ENCODE peak calls at places on chromosomes 3 and 15, in eight cellular contexts. O is HepG2, N is spleen, V is gastrocnemius medialis, L is body of pancreas, M is transverse colon, C is GM12891, B is H1. J is an unnamed sample.

GRCh38 chr3:129605593-129606521 is 619 bp downstream of the PLXND1 start:
- DNase-seq in O (no peak), N (peak), V (peak), L (peak), M (no peak), C (peak), B (no peak), J (peak)

GRCh38 chr15:68204776-68205557 is at the start of gene CALML4:
- DNase-seq in O (peak), N (no peak), V (peak), L (peak), M (peak), C (no peak), B (no peak), J (peak)

GRCh38 chr3:15368561-15369135 is 36.3 kb upstream of the SH3BP5 start:
- DNase-seq in O (no peak), N (no peak), V (no peak), L (no peak), M (no peak), C (no peak), B (no peak), J (no peak)

GRCh38 chr3:66041828-66042227 is 3.1 kb upstream of the MAGI1 start:
- DNase-seq in O (no peak), N (no peak), V (no peak), L (no peak), M (no peak), C (no peak), B (no peak), J (no peak)

GRCh38 chr3:191136347-191136746 is 62.7 kb upstream of the OSTN start:
- DNase-seq in O (peak), N (no peak), V (no peak), L (no peak), M (no peak), C (no peak), B (peak), J (no peak)

GRCh38 chr3:182717216-182717615 is 76.1 kb upstream of the ATP11B start:
- DNase-seq in O (no peak), N (no peak), V (no peak), L (no peak), M (peak), C (no peak), B (no peak), J (no peak)

GRCh38 chr15:100902436-100903190 is 16.5 kb upstream of the LRRK1 start:
- DNase-seq in O (peak), N (peak), V (peak), L (peak), M (peak), C (no peak), B (no peak), J (peak)

GRCh38 chr15:66454143-66454542 is 43.4 kb downstream of the SNAPC5 start:
- DNase-seq in O (peak), N (no peak), V (no peak), L (no peak), M (no peak), C (no peak), B (no peak), J (peak)

GRCh38 chr3:152916753-152917279 is 81.9 kb downstream of the P2RY1 start:
- DNase-seq in O (no peak), N (no peak), V (no peak), L (no peak), M (no peak), C (no peak), B (no peak), J (no peak)

GRCh38 chr3:151047636-151048035 is 37.8 kb upstream of the MED12L start:
- DNase-seq in O (no peak), N (no peak), V (no peak), L (no peak), M (no peak), C (no peak), B (no peak), J (no peak)

GRCh38 chr3:63969866-63970265 is 53.4 kb downstream of the PSMD6 start:
- DNase-seq in O (no peak), N (no peak), V (no peak), L (no peak), M (no peak), C (no peak), B (no peak), J (no peak)

GRCh38 chr15:70829366-70830166 is 24.4 kb downstream of the LARP6 start:
- DNase-seq in O (no peak), N (no peak), V (peak), L (no peak), M (no peak), C (no peak), B (no peak), J (no peak)

GRCh38 chr15:87492321-87492720 is 764.2 kb downstream of the NTRK3 start:
- DNase-seq in O (no peak), N (no peak), V (no peak), L (no peak), M (no peak), C (no peak), B (no peak), J (no peak)

GRCh38 chr3:134312873-134313838 is 61.1 kb downstream of the AMOTL2 start:
- DNase-seq in O (peak), N (peak), V (peak), L (peak), M (peak), C (no peak), B (no peak), J (peak)

GRCh38 chr3:100155590-100155989 is 41.3 kb upstream of the FILIP1L start:
- DNase-seq in O (no peak), N (no peak), V (no peak), L (no peak), M (no peak), C (no peak), B (no peak), J (no peak)

GRCh38 chr3:100277255-100277800 is 16.5 kb downstream of the TBC1D23 start:
- DNase-seq in O (peak), N (no peak), V (no peak), L (no peak), M (no peak), C (no peak), B (no peak), J (no peak)

GRCh38 chr15:101472033-101472432 is 17.5 kb downstream of the PCSK6 start:
- DNase-seq in O (no peak), N (no peak), V (no peak), L (no peak), M (no peak), C (no peak), B (no peak), J (no peak)

GRCh38 chr15:90931737-90932659 is at the start of gene HDDC3:
- DNase-seq in O (peak), N (peak), V (peak), L (peak), M (peak), C (peak), B (no peak), J (peak)
- TF ChIP-seq POLR2A in O (peak), N (peak), V (peak), L (peak), M (peak), C (peak), B (no peak), J (no peak)

GRCh38 chr3:184360834-184361531 is 422 bp downstream of the CLCN2 start:
- DNase-seq in O (no peak), N (no peak), V (no peak), L (peak), M (no peak), C (no peak), B (no peak), J (no peak)

GRCh38 chr3:184362668-184363540 is 1.4 kb downstream of the POLR2H start:
- DNase-seq in O (peak), N (peak), V (peak), L (peak), M (peak), C (peak), B (peak), J (peak)

GRCh38 chr3:184361932-184362667 is 590 bp downstream of the POLR2H start:
- DNase-seq in O (no peak), N (peak), V (no peak), L (peak), M (peak), C (no peak), B (no peak), J (peak)

GRCh38 chr3:184360070-184360833 is 1.2 kb downstream of the CLCN2 start:
- DNase-seq in O (no peak), N (no peak), V (no peak), L (peak), M (no peak), C (no peak), B (no peak), J (no peak)

GRCh38 chr3:184361532-184361931 is at the start of the genes CLCN2 and POLR2H:
- DNase-seq in O (peak), N (no peak), V (no peak), L (peak), M (peak), C (no peak), B (no peak), J (peak)
- TF ChIP-seq POLR2A in O (no peak), N (no peak), V (peak), L (no peak), M (peak), C (no peak), B (no peak), J (peak)

GRCh38 chr3:197554562-197555280 is 1.0 kb downstream of the BDH1 start:
- DNase-seq in O (no peak), N (peak), V (peak), L (peak), M (peak), C (peak), B (peak), J (peak)
- TF ChIP-seq POLR2A in O (no peak), N (no peak), V (peak), L (peak), M (peak), C (peak), B (no peak), J (peak)

GRCh38 chr15:63157066-63157890 is at the start of gene RPS27L:
- DNase-seq in O (peak), N (peak), V (peak), L (peak), M (peak), C (peak), B (peak), J (peak)
- TF ChIP-seq POLR2A in O (peak), N (peak), V (peak), L (peak), M (peak), C (peak), B (peak), J (peak)

DNA sequence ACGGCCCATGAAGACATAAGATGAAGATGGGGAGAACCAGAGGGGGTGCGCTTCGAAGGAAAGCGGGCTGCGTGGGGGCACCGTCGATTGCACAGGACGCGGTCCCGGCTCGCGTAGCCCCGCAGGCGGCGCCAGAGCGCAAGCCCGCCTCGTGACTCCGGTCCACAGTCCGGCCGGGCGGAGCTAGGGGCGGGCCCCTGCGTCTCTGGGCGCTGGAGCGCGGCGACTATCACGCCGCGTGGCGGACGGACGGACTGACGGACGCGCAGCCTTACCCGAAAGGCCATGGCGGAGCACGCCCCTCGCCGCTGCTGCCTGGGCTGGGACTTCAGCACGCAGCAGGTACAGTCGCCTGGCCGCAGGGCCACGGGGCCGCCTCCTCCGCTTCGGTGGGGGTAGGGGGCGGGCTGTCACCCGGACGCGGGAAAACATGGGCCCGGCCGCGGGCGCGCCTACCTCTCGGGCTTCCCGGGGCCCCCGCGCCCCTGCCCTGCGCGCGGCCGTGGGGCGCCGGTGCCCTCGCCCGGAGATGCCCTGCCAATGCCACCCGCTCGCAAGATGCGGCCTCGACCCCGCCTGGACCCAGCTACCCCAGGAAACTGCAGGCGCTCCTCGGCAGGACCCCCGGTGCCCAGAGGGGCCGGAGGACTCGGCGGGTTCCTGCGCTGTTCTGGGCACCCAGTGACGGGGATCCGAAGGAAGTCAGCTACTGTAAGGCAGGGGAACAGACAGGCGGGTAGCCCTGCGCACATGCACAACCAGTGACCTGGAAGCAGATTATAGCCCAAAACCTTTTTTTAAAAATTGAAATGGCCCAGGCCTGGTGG is at the start of gene XYLB:
- DNase-seq in O (peak), N (peak), V (peak), L (peak), M (peak), C (peak), B (peak), J (peak)
- TF ChIP-seq POLR2A in O (peak), N (no peak), V (no peak), L (peak), M (peak), C (no peak), B (no peak), J (peak)

J was measured in adrenal gland.